ENCODE peak calls at places on chromosomes 1 and 21, in eight cellular contexts. One of them, this sample, is unnamed.

GRCh38 chr21:45571641-45572040 is 29.4 kb upstream of the SLC19A1 start:
- DNase-seq in breast epithelium: no peak
- DNase-seq in Daoy: no peak
- DNase-seq in NCI-H524: no peak
- DNase-seq in PC-3: no peak
- DNase-seq in HuH-7.5: no peak
- DNase-seq in AG20443: no peak
- DNase-seq in GM20000: no peak
- DNase-seq in this sample: no peak

GRCh38 chr1:63690966-63691365 is 82.9 kb upstream of the ROR1 start:
- DNase-seq in NCI-H524: no peak
- DNase-seq in HuH-7.5: no peak
- DNase-seq in PC-3: no peak
- DNase-seq in breast epithelium: no peak
- DNase-seq in Daoy: no peak
- DNase-seq in GM20000: no peak
- DNase-seq in AG20443: no peak
- DNase-seq in this sample: no peak

GRCh38 chr1:213192026-213192425 is 141.0 kb downstream of the RPS6KC1 start:
- DNase-seq in AG20443: no peak
- DNase-seq in NCI-H524: no peak
- DNase-seq in PC-3: peak
- DNase-seq in Daoy: no peak
- DNase-seq in breast epithelium: no peak
- DNase-seq in GM20000: no peak
- DNase-seq in HuH-7.5: no peak
- DNase-seq in this sample: no peak

GRCh38 chr1:230300322-230301301 is 125.5 kb downstream of the PGBD5 start:
- DNase-seq in NCI-H524: no peak
- DNase-seq in AG20443: no peak
- DNase-seq in Daoy: no peak
- DNase-seq in PC-3: no peak
- DNase-seq in HuH-7.5: no peak
- DNase-seq in breast epithelium: no peak
- DNase-seq in GM20000: no peak
- DNase-seq in this sample: no peak

GRCh38 chr1:34928066-34928864 is 1.2 kb downstream of the DLGAP3 start:
- DNase-seq in PC-3: no peak
- DNase-seq in HuH-7.5: no peak
- DNase-seq in AG20443: no peak
- DNase-seq in Daoy: no peak
- DNase-seq in GM20000: no peak
- DNase-seq in breast epithelium: no peak
- DNase-seq in NCI-H524: no peak
- DNase-seq in this sample: no peak

GRCh38 chr21:31366825-31367224 is 22.8 kb upstream of the TIAM1 start:
- DNase-seq in HuH-7.5: no peak
- DNase-seq in PC-3: peak
- DNase-seq in breast epithelium: peak
- DNase-seq in NCI-H524: no peak
- DNase-seq in AG20443: no peak
- DNase-seq in Daoy: peak
- DNase-seq in GM20000: no peak
- DNase-seq in this sample: peak

GRCh38 chr1:213019450-213019849 is 3.8 kb upstream of the ANGEL2 start:
- DNase-seq in PC-3: no peak
- DNase-seq in Daoy: no peak
- DNase-seq in NCI-H524: no peak
- DNase-seq in breast epithelium: no peak
- DNase-seq in GM20000: no peak
- DNase-seq in AG20443: no peak
- DNase-seq in HuH-7.5: no peak
- DNase-seq in this sample: no peak

GRCh38 chr1:175373786-175374623 is 181.4 kb upstream of the KIAA0040 start:
- DNase-seq in NCI-H524: peak
- DNase-seq in Daoy: peak
- DNase-seq in PC-3: peak
- DNase-seq in HuH-7.5: peak
- DNase-seq in breast epithelium: no peak
- DNase-seq in GM20000: peak
- DNase-seq in AG20443: peak
- DNase-seq in this sample: peak

GRCh38 chr1:208218237-208219097 is 25.7 kb downstream of the PLXNA2 start:
- DNase-seq in AG20443: no peak
- DNase-seq in NCI-H524: no peak
- DNase-seq in HuH-7.5: no peak
- DNase-seq in PC-3: no peak
- DNase-seq in GM20000: no peak
- DNase-seq in breast epithelium: no peak
- DNase-seq in Daoy: no peak
- DNase-seq in this sample: no peak

GRCh38 chr1:26999440-26999987 is 6.0 kb downstream of the TRNP1 start:
- DNase-seq in PC-3: peak
- DNase-seq in AG20443: peak
- DNase-seq in GM20000: no peak
- DNase-seq in Daoy: peak
- DNase-seq in HuH-7.5: no peak
- DNase-seq in NCI-H524: no peak
- DNase-seq in breast epithelium: peak
- DNase-seq in this sample: peak

GRCh38 chr1:44645466-44646244 is 28.6 kb downstream of the TMEM53 start:
- DNase-seq in NCI-H524: no peak
- DNase-seq in PC-3: no peak
- DNase-seq in AG20443: peak
- DNase-seq in Daoy: no peak
- DNase-seq in GM20000: no peak
- DNase-seq in breast epithelium: no peak
- DNase-seq in HuH-7.5: no peak
- DNase-seq in this sample: no peak

GRCh38 chr1:204286323-204286714 is 72.5 kb upstream of the GOLT1A start:
- DNase-seq in Daoy: no peak
- DNase-seq in breast epithelium: no peak
- DNase-seq in AG20443: no peak
- DNase-seq in HuH-7.5: no peak
- DNase-seq in GM20000: no peak
- DNase-seq in NCI-H524: no peak
- DNase-seq in PC-3: no peak
- DNase-seq in this sample: no peak

GRCh38 chr1:31746687-31747086 is 17.5 kb downstream of the ADGRB2 start:
- DNase-seq in NCI-H524: no peak
- DNase-seq in Daoy: no peak
- DNase-seq in breast epithelium: no peak
- DNase-seq in GM20000: no peak
- DNase-seq in HuH-7.5: no peak
- DNase-seq in AG20443: no peak
- DNase-seq in PC-3: no peak
- DNase-seq in this sample: no peak

GRCh38 chr1:31327381-31327780 is 30.5 kb downstream of the ZCCHC17 start:
- DNase-seq in HuH-7.5: no peak
- DNase-seq in PC-3: no peak
- DNase-seq in NCI-H524: no peak
- DNase-seq in Daoy: no peak
- DNase-seq in breast epithelium: no peak
- DNase-seq in AG20443: no peak
- DNase-seq in GM20000: no peak
- DNase-seq in this sample: no peak

GRCh38 chr1:242468749-242469148 is 55.7 kb downstream of the PLD5 start:
- DNase-seq in breast epithelium: no peak
- DNase-seq in AG20443: no peak
- DNase-seq in GM20000: no peak
- DNase-seq in NCI-H524: no peak
- DNase-seq in Daoy: peak
- DNase-seq in PC-3: peak
- DNase-seq in HuH-7.5: no peak
- DNase-seq in this sample: peak

GRCh38 chr1:42319128-42319851 is 15.7 kb downstream of the FOXJ3 start:
- DNase-seq in AG20443: peak
- DNase-seq in Daoy: peak
- DNase-seq in NCI-H524: no peak
- DNase-seq in HuH-7.5: no peak
- DNase-seq in GM20000: no peak
- DNase-seq in PC-3: no peak
- DNase-seq in breast epithelium: no peak
- DNase-seq in this sample: no peak

GRCh38 chr1:46903481-46903880 is 37.8 kb downstream of the CYP4A11 start:
- DNase-seq in breast epithelium: peak
- DNase-seq in PC-3: peak
- DNase-seq in AG20443: no peak
- DNase-seq in NCI-H524: no peak
- DNase-seq in GM20000: no peak
- DNase-seq in HuH-7.5: no peak
- DNase-seq in Daoy: no peak
- DNase-seq in this sample: no peak

GRCh38 chr1:247639381-247639981 is 34.1 kb downstream of the OR2G3 start:
- DNase-seq in PC-3: peak
- DNase-seq in NCI-H524: no peak
- DNase-seq in GM20000: no peak
- DNase-seq in HuH-7.5: no peak
- DNase-seq in AG20443: peak
- DNase-seq in breast epithelium: peak
- DNase-seq in Daoy: peak
- DNase-seq in this sample: no peak

GRCh38 chr1:21966247-21967000 is 10.4 kb upstream of the CELA3B start:
- DNase-seq in HuH-7.5: no peak
- DNase-seq in GM20000: no peak
- DNase-seq in AG20443: peak
- DNase-seq in Daoy: peak
- DNase-seq in PC-3: peak
- DNase-seq in breast epithelium: no peak
- DNase-seq in NCI-H524: no peak
- DNase-seq in this sample: peak

GRCh38 chr1:199089393-199090122 is 450.7 kb downstream of the PTPRC start:
- DNase-seq in breast epithelium: no peak
- DNase-seq in AG20443: no peak
- DNase-seq in NCI-H524: no peak
- DNase-seq in HuH-7.5: no peak
- DNase-seq in Daoy: no peak
- DNase-seq in PC-3: no peak
- DNase-seq in GM20000: peak
- DNase-seq in this sample: no peak

GRCh38 chr1:24409535-24409934 is 4.0 kb downstream of the STPG1 start:
- DNase-seq in PC-3: peak
- DNase-seq in AG20443: peak
- DNase-seq in Daoy: peak
- DNase-seq in HuH-7.5: no peak
- DNase-seq in GM20000: no peak
- DNase-seq in NCI-H524: no peak
- DNase-seq in breast epithelium: no peak
- DNase-seq in this sample: peak

GRCh38 chr1:185325413-185325812 is 8.4 kb upstream of the IVNS1ABP start:
- DNase-seq in breast epithelium: no peak
- DNase-seq in GM20000: no peak
- DNase-seq in AG20443: no peak
- DNase-seq in PC-3: no peak
- DNase-seq in HuH-7.5: no peak
- DNase-seq in Daoy: peak
- DNase-seq in NCI-H524: no peak
- DNase-seq in this sample: no peak

GRCh38 chr1:114216431-114217173 is 62.9 kb upstream of the SYT6 start:
- DNase-seq in PC-3: no peak
- DNase-seq in GM20000: no peak
- DNase-seq in breast epithelium: no peak
- DNase-seq in NCI-H524: peak
- DNase-seq in Daoy: no peak
- DNase-seq in HuH-7.5: no peak
- DNase-seq in AG20443: no peak
- DNase-seq in this sample: no peak

GRCh38 chr1:22925111-22925510 is 47.6 kb downstream of the LACTBL1 start:
- DNase-seq in AG20443: no peak
- DNase-seq in NCI-H524: no peak
- DNase-seq in PC-3: no peak
- DNase-seq in HuH-7.5: no peak
- DNase-seq in breast epithelium: no peak
- DNase-seq in Daoy: no peak
- DNase-seq in GM20000: no peak
- DNase-seq in this sample: no peak

GRCh38 chr1:167722152-167722869 is 529 bp downstream of the MPZL1 start:
- DNase-seq in PC-3: peak
- DNase-seq in Daoy: peak
- DNase-seq in NCI-H524: no peak
- DNase-seq in AG20443: peak
- DNase-seq in HuH-7.5: peak
- DNase-seq in breast epithelium: no peak
- DNase-seq in GM20000: no peak
- DNase-seq in this sample: peak

GRCh38 chr1:223811634-223812101 is 34.1 kb downstream of the TP53BP2 start:
- DNase-seq in breast epithelium: no peak
- DNase-seq in PC-3: peak
- DNase-seq in GM20000: no peak
- DNase-seq in AG20443: no peak
- DNase-seq in NCI-H524: no peak
- DNase-seq in HuH-7.5: no peak
- DNase-seq in Daoy: peak
- DNase-seq in this sample: peak

GRCh38 chr1:98086796-98087195 is 166.0 kb upstream of the DPYD start:
- DNase-seq in breast epithelium: no peak
- DNase-seq in Daoy: peak
- DNase-seq in HuH-7.5: peak
- DNase-seq in AG20443: peak
- DNase-seq in GM20000: no peak
- DNase-seq in PC-3: peak
- DNase-seq in NCI-H524: no peak
- DNase-seq in this sample: peak

GRCh38 chr1:1079408-1080121 is 5.5 kb upstream of the RNF223 start:
- DNase-seq in GM20000: peak
- DNase-seq in Daoy: peak
- DNase-seq in AG20443: peak
- DNase-seq in HuH-7.5: peak
- DNase-seq in PC-3: peak
- DNase-seq in NCI-H524: peak
- DNase-seq in breast epithelium: peak
- DNase-seq in this sample: peak

GRCh38 chr1:193473932-193474331 is 287.5 kb upstream of the B3GALT2 start:
- DNase-seq in AG20443: no peak
- DNase-seq in PC-3: no peak
- DNase-seq in breast epithelium: no peak
- DNase-seq in NCI-H524: no peak
- DNase-seq in GM20000: no peak
- DNase-seq in HuH-7.5: no peak
- DNase-seq in Daoy: no peak
- DNase-seq in this sample: no peak

GRCh38 chr1:243642936-243643335 is 207.1 kb downstream of the AKT3 start:
- DNase-seq in AG20443: peak
- DNase-seq in Daoy: peak
- DNase-seq in NCI-H524: no peak
- DNase-seq in HuH-7.5: no peak
- DNase-seq in PC-3: no peak
- DNase-seq in breast epithelium: no peak
- DNase-seq in GM20000: no peak
- DNase-seq in this sample: no peak

GRCh38 chr1:212247179-212247721 is 38.0 kb upstream of the PPP2R5A start:
- DNase-seq in NCI-H524: no peak
- DNase-seq in AG20443: peak
- DNase-seq in HuH-7.5: no peak
- DNase-seq in breast epithelium: no peak
- DNase-seq in PC-3: no peak
- DNase-seq in GM20000: no peak
- DNase-seq in Daoy: peak
- DNase-seq in this sample: no peak

GRCh38 chr1:19596065-19596718 is 47.9 kb upstream of the NBL1 start:
- DNase-seq in Daoy: no peak
- DNase-seq in HuH-7.5: peak
- DNase-seq in PC-3: no peak
- DNase-seq in breast epithelium: no peak
- DNase-seq in NCI-H524: peak
- DNase-seq in AG20443: peak
- DNase-seq in GM20000: no peak
- DNase-seq in this sample: no peak

GRCh38 chr1:24341260-24341659 is 22.1 kb downstream of the GRHL3 start:
- DNase-seq in breast epithelium: no peak
- DNase-seq in AG20443: no peak
- DNase-seq in GM20000: no peak
- DNase-seq in Daoy: no peak
- DNase-seq in HuH-7.5: no peak
- DNase-seq in NCI-H524: peak
- DNase-seq in PC-3: no peak
- DNase-seq in this sample: no peak

GRCh38 chr1:116769561-116769977 is 15.3 kb downstream of the CD2 start:
- DNase-seq in AG20443: no peak
- DNase-seq in HuH-7.5: no peak
- DNase-seq in Daoy: peak
- DNase-seq in breast epithelium: no peak
- DNase-seq in PC-3: peak
- DNase-seq in NCI-H524: no peak
- DNase-seq in GM20000: peak
- DNase-seq in this sample: no peak

This sample was measured in A549.